ENCODE peak calls at places on chromosomes 11 and 22, in nine cellular contexts. One of them, this sample, is unnamed.

GRCh38 chr11:34823639-34824038 is 92.5 kb downstream of the APIP start:
- DNase-seq in skeletal muscle cell: no peak
- DNase-seq in WERI-Rb-1: no peak
- DNase-seq in fibroblast of lung: no peak
- DNase-seq in neural progenitor cell: peak
- DNase-seq in lung: no peak
- DNase-seq in MM.1S: no peak
- DNase-seq in AG10803: no peak
- DNase-seq in kidney epithelial cell: no peak
- DNase-seq in this sample: no peak

GRCh38 chr22:28917747-28918543 is 34.6 kb downstream of the ZNRF3 start:
- DNase-seq in skeletal muscle cell: no peak
- DNase-seq in WERI-Rb-1: peak
- DNase-seq in fibroblast of lung: peak
- DNase-seq in neural progenitor cell: peak
- DNase-seq in lung: peak
- DNase-seq in MM.1S: no peak
- DNase-seq in AG10803: peak
- DNase-seq in kidney epithelial cell: no peak
- DNase-seq in this sample: peak

GRCh38 chr11:79440451-79441158 is at the start of gene TENM4:
- DNase-seq in skeletal muscle cell: peak
- DNase-seq in WERI-Rb-1: peak
- DNase-seq in fibroblast of lung: peak
- DNase-seq in neural progenitor cell: peak
- DNase-seq in lung: no peak
- DNase-seq in MM.1S: peak
- DNase-seq in AG10803: peak
- DNase-seq in kidney epithelial cell: peak
- DNase-seq in this sample: peak

GRCh38 chr22:49709464-49709863 is 118.2 kb downstream of the BRD1 start:
- DNase-seq in skeletal muscle cell: no peak
- DNase-seq in WERI-Rb-1: no peak
- DNase-seq in fibroblast of lung: no peak
- DNase-seq in neural progenitor cell: no peak
- DNase-seq in lung: no peak
- DNase-seq in MM.1S: no peak
- DNase-seq in AG10803: no peak
- DNase-seq in kidney epithelial cell: no peak
- DNase-seq in this sample: no peak

GRCh38 chr11:127270848-127271247 is 270.3 kb upstream of the KIRREL3 start:
- DNase-seq in skeletal muscle cell: no peak
- DNase-seq in WERI-Rb-1: no peak
- DNase-seq in fibroblast of lung: no peak
- DNase-seq in neural progenitor cell: no peak
- DNase-seq in lung: no peak
- DNase-seq in MM.1S: no peak
- DNase-seq in AG10803: no peak
- DNase-seq in kidney epithelial cell: no peak
- DNase-seq in this sample: no peak

GRCh38 chr22:29716814-29717213 is 3.0 kb upstream of the CABP7 start:
- DNase-seq in skeletal muscle cell: peak
- DNase-seq in WERI-Rb-1: no peak
- DNase-seq in fibroblast of lung: peak
- DNase-seq in neural progenitor cell: peak
- DNase-seq in lung: peak
- DNase-seq in MM.1S: peak
- DNase-seq in AG10803: peak
- DNase-seq in kidney epithelial cell: peak
- DNase-seq in this sample: peak

GRCh38 chr11:128942807-128943430 is at the start of gene TP53AIP1:
- DNase-seq in skeletal muscle cell: no peak
- DNase-seq in WERI-Rb-1: no peak
- DNase-seq in fibroblast of lung: no peak
- DNase-seq in neural progenitor cell: no peak
- DNase-seq in lung: no peak
- DNase-seq in MM.1S: no peak
- DNase-seq in AG10803: no peak
- DNase-seq in kidney epithelial cell: no peak
- DNase-seq in this sample: no peak

GRCh38 chr11:17652556-17652955 is 66.8 kb upstream of the MYOD1 start:
- DNase-seq in skeletal muscle cell: no peak
- DNase-seq in WERI-Rb-1: no peak
- DNase-seq in fibroblast of lung: no peak
- DNase-seq in neural progenitor cell: no peak
- DNase-seq in lung: no peak
- DNase-seq in MM.1S: no peak
- DNase-seq in AG10803: no peak
- DNase-seq in kidney epithelial cell: no peak
- DNase-seq in this sample: no peak

GRCh38 chr22:19718255-19719054 is 4.2 kb downstream of the SEPTIN5 start:
- DNase-seq in skeletal muscle cell: no peak
- DNase-seq in WERI-Rb-1: no peak
- DNase-seq in fibroblast of lung: no peak
- DNase-seq in neural progenitor cell: no peak
- DNase-seq in lung: no peak
- DNase-seq in MM.1S: no peak
- DNase-seq in AG10803: no peak
- DNase-seq in kidney epithelial cell: no peak
- DNase-seq in this sample: no peak

GRCh38 chr22:19717691-19718254 is 3.5 kb downstream of the SEPTIN5 start:
- DNase-seq in skeletal muscle cell: no peak
- DNase-seq in WERI-Rb-1: peak
- DNase-seq in fibroblast of lung: peak
- DNase-seq in neural progenitor cell: peak
- DNase-seq in lung: peak
- DNase-seq in MM.1S: peak
- DNase-seq in AG10803: peak
- DNase-seq in kidney epithelial cell: no peak
- DNase-seq in this sample: peak

GRCh38 chr22:19719488-19720021 is 3.8 kb upstream of the GP1BB start:
- DNase-seq in skeletal muscle cell: no peak
- DNase-seq in WERI-Rb-1: no peak
- DNase-seq in fibroblast of lung: no peak
- DNase-seq in neural progenitor cell: no peak
- DNase-seq in lung: no peak
- DNase-seq in MM.1S: no peak
- DNase-seq in AG10803: no peak
- DNase-seq in kidney epithelial cell: no peak
- DNase-seq in this sample: no peak

GRCh38 chr22:19720150-19720827 is 3.0 kb upstream of the GP1BB start:
- DNase-seq in skeletal muscle cell: no peak
- DNase-seq in WERI-Rb-1: no peak
- DNase-seq in fibroblast of lung: no peak
- DNase-seq in neural progenitor cell: no peak
- DNase-seq in lung: no peak
- DNase-seq in MM.1S: no peak
- DNase-seq in AG10803: no peak
- DNase-seq in kidney epithelial cell: no peak
- DNase-seq in this sample: no peak

GRCh38 chr22:19719055-19719482 is 4.3 kb upstream of the GP1BB start:
- DNase-seq in skeletal muscle cell: no peak
- DNase-seq in WERI-Rb-1: no peak
- DNase-seq in fibroblast of lung: no peak
- DNase-seq in neural progenitor cell: no peak
- DNase-seq in lung: no peak
- DNase-seq in MM.1S: no peak
- DNase-seq in AG10803: no peak
- DNase-seq in kidney epithelial cell: no peak
- DNase-seq in this sample: no peak
- H3K4me3 ChIP-seq in skeletal muscle cell: peak
- H3K4me3 ChIP-seq in WERI-Rb-1: no peak
- H3K4me3 ChIP-seq in fibroblast of lung: no peak
- H3K4me3 ChIP-seq in neural progenitor cell: peak
- H3K4me3 ChIP-seq in lung: no peak
- H3K4me3 ChIP-seq in MM.1S: no peak
- H3K4me3 ChIP-seq in AG10803: peak
- H3K4me3 ChIP-seq in kidney epithelial cell: no peak
- H3K4me3 ChIP-seq in this sample: peak

GRCh38 chr11:74709175-74709574 is 22.1 kb downstream of the CHRDL2 start:
- DNase-seq in skeletal muscle cell: no peak
- DNase-seq in WERI-Rb-1: no peak
- DNase-seq in fibroblast of lung: no peak
- DNase-seq in neural progenitor cell: no peak
- DNase-seq in lung: no peak
- DNase-seq in MM.1S: no peak
- DNase-seq in AG10803: no peak
- DNase-seq in kidney epithelial cell: no peak
- DNase-seq in this sample: no peak

GRCh38 chr11:74703211-74703610 is 28.0 kb downstream of the CHRDL2 start:
- DNase-seq in skeletal muscle cell: no peak
- DNase-seq in WERI-Rb-1: no peak
- DNase-seq in fibroblast of lung: no peak
- DNase-seq in neural progenitor cell: no peak
- DNase-seq in lung: no peak
- DNase-seq in MM.1S: no peak
- DNase-seq in AG10803: no peak
- DNase-seq in kidney epithelial cell: no peak
- DNase-seq in this sample: no peak

GRCh38 chr11:74707602-74708510 is 23.4 kb downstream of the CHRDL2 start:
- DNase-seq in skeletal muscle cell: no peak
- DNase-seq in WERI-Rb-1: no peak
- DNase-seq in fibroblast of lung: no peak
- DNase-seq in neural progenitor cell: no peak
- DNase-seq in lung: no peak
- DNase-seq in MM.1S: no peak
- DNase-seq in AG10803: no peak
- DNase-seq in kidney epithelial cell: no peak
- DNase-seq in this sample: no peak

GRCh38 chr11:74710291-74710938 is 20.8 kb downstream of the CHRDL2 start:
- DNase-seq in skeletal muscle cell: no peak
- DNase-seq in WERI-Rb-1: peak
- DNase-seq in fibroblast of lung: no peak
- DNase-seq in neural progenitor cell: peak
- DNase-seq in lung: no peak
- DNase-seq in MM.1S: no peak
- DNase-seq in AG10803: peak
- DNase-seq in kidney epithelial cell: no peak
- DNase-seq in this sample: peak

DNA sequence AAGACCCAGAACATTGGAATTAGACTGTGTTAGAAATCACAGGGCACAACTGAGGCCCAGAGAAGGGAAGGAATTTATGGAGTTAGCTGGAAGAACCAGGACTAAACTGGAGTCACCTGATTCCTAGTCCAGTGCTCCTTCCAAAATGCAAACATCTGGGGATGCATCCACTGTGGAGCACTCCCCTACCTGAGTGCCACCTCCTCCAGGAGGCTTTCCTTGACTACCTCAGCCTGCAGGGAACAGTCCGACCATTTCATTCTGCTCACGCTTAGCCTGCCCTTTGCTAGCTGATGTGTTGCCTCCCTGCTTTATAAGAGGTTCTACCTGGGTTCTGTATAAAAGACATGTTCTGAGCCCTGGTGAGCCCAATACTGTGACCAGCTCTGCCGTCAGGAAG is 24.0 kb downstream of the CHRDL2 start:
- DNase-seq in skeletal muscle cell: no peak
- DNase-seq in WERI-Rb-1: no peak
- DNase-seq in fibroblast of lung: no peak
- DNase-seq in neural progenitor cell: no peak
- DNase-seq in lung: no peak
- DNase-seq in MM.1S: no peak
- DNase-seq in AG10803: no peak
- DNase-seq in kidney epithelial cell: no peak
- DNase-seq in this sample: no peak
- H3K4me3 ChIP-seq in skeletal muscle cell: no peak
- H3K4me3 ChIP-seq in WERI-Rb-1: no peak
- H3K4me3 ChIP-seq in fibroblast of lung: no peak
- H3K4me3 ChIP-seq in neural progenitor cell: no peak
- H3K4me3 ChIP-seq in lung: no peak
- H3K4me3 ChIP-seq in MM.1S: no peak
- H3K4me3 ChIP-seq in AG10803: no peak
- H3K4me3 ChIP-seq in kidney epithelial cell: no peak
- H3K4me3 ChIP-seq in this sample: no peak

DNA sequence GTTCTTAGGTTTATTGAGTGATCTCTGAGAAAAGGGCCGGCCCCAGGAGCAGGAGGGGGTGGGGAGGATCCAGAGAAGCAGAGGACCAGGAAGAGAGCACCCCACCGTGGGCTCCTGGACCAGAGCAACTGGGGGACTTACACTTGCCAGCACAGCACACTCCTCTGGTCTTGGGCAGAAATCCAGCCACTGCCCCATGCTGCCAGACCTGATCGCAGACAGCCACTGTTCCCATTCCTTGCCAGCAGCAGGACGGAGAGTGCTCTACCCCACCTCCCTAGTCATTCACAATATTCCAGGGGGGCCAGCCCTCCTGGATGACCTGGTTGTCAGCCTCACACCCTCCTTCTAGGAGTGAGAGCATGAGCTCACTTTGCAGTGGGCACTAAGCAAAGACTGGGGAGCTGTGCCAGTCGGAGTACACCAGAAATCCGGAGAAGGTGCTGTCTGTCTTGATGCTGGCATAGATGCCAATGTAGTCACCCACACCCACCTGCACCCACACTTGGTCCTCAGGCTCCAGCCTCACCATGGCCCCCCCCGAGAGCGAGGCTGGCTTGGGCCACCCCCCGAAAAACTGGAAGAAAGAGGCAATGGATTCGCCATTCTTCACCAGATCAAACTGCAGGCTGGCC is 1.6 kb downstream of the C1QTNF5 start:
- DNase-seq in skeletal muscle cell: no peak
- DNase-seq in WERI-Rb-1: no peak
- DNase-seq in fibroblast of lung: no peak
- DNase-seq in neural progenitor cell: no peak
- DNase-seq in lung: no peak
- DNase-seq in MM.1S: no peak
- DNase-seq in AG10803: no peak
- DNase-seq in kidney epithelial cell: no peak
- DNase-seq in this sample: no peak
- H3K4me3 ChIP-seq in skeletal muscle cell: peak
- H3K4me3 ChIP-seq in WERI-Rb-1: peak
- H3K4me3 ChIP-seq in fibroblast of lung: peak
- H3K4me3 ChIP-seq in neural progenitor cell: peak
- H3K4me3 ChIP-seq in lung: peak
- H3K4me3 ChIP-seq in MM.1S: no peak
- H3K4me3 ChIP-seq in AG10803: peak
- H3K4me3 ChIP-seq in kidney epithelial cell: no peak
- H3K4me3 ChIP-seq in this sample: no peak

GRCh38 chr22:36739185-36739584 is 35.6 kb upstream of the CACNG2 start:
- DNase-seq in skeletal muscle cell: no peak
- DNase-seq in WERI-Rb-1: no peak
- DNase-seq in fibroblast of lung: no peak
- DNase-seq in neural progenitor cell: no peak
- DNase-seq in lung: no peak
- DNase-seq in MM.1S: no peak
- DNase-seq in AG10803: no peak
- DNase-seq in kidney epithelial cell: no peak
- DNase-seq in this sample: no peak

GRCh38 chr22:36740716-36741115 is 35.2 kb downstream of the IFT27 start:
- DNase-seq in skeletal muscle cell: no peak
- DNase-seq in WERI-Rb-1: no peak
- DNase-seq in fibroblast of lung: no peak
- DNase-seq in neural progenitor cell: no peak
- DNase-seq in lung: no peak
- DNase-seq in MM.1S: no peak
- DNase-seq in AG10803: no peak
- DNase-seq in kidney epithelial cell: no peak
- DNase-seq in this sample: no peak

GRCh38 chr22:36736701-36737320 is 33.3 kb upstream of the CACNG2 start:
- DNase-seq in skeletal muscle cell: no peak
- DNase-seq in WERI-Rb-1: no peak
- DNase-seq in fibroblast of lung: no peak
- DNase-seq in neural progenitor cell: no peak
- DNase-seq in lung: no peak
- DNase-seq in MM.1S: no peak
- DNase-seq in AG10803: no peak
- DNase-seq in kidney epithelial cell: no peak
- DNase-seq in this sample: no peak

GRCh38 chr22:36738416-36739020 is 35.0 kb upstream of the CACNG2 start:
- DNase-seq in skeletal muscle cell: no peak
- DNase-seq in WERI-Rb-1: no peak
- DNase-seq in fibroblast of lung: no peak
- DNase-seq in neural progenitor cell: no peak
- DNase-seq in lung: no peak
- DNase-seq in MM.1S: no peak
- DNase-seq in AG10803: no peak
- DNase-seq in kidney epithelial cell: no peak
- DNase-seq in this sample: no peak

DNA sequence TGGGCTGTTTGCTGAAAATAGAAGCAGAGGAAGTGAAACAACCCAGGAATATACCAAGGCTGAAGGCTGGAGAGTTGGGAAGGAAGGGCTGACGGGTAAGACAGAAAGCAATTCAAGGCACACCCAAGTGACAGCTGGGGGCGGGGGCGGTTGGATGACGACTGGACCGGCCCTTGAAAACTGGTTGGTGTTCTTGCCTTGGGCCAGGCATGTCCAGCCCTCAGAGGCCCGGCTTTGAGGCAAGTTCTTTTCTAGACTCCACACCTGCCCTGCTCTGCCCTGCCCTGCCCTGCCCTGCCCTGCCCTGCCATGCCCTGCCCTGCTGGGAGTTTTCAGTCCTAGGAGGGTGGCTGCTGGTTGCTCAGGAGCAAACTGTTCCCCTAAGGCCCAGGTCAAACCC is 34.2 kb upstream of the CACNG2 start:
- DNase-seq in skeletal muscle cell: no peak
- DNase-seq in WERI-Rb-1: no peak
- DNase-seq in fibroblast of lung: no peak
- DNase-seq in neural progenitor cell: no peak
- DNase-seq in lung: no peak
- DNase-seq in MM.1S: no peak
- DNase-seq in AG10803: no peak
- DNase-seq in kidney epithelial cell: no peak
- DNase-seq in this sample: no peak
- H3K4me3 ChIP-seq in skeletal muscle cell: no peak
- H3K4me3 ChIP-seq in WERI-Rb-1: no peak
- H3K4me3 ChIP-seq in fibroblast of lung: no peak
- H3K4me3 ChIP-seq in neural progenitor cell: no peak
- H3K4me3 ChIP-seq in lung: no peak
- H3K4me3 ChIP-seq in MM.1S: no peak
- H3K4me3 ChIP-seq in AG10803: no peak
- H3K4me3 ChIP-seq in kidney epithelial cell: no peak
- H3K4me3 ChIP-seq in this sample: no peak

This sample was measured in choroid plexus epithelial cell.